ENCODE peak calls at places on chromosomes 5 and 9, in nine cellular contexts. B is SK-N-SH, I is GM23248, D is neural progenitor cell, T is PC-3, H is GM23338, Q is MM.1S, G is hepatocyte, S is HCT116. K is an unnamed sample.

GRCh38 chr9:111601237-111602018 is 2.0 kb upstream of the PTGR1 start:
- DNase-seq in B (no peak), I (peak; percentile 66), D (no peak), T (peak; percentile 64), H (no peak), Q (no peak), G (peak; percentile 57), S (no peak), K (no peak)

GRCh38 chr9:118331622-118332045 is 627.4 kb downstream of the TLR4 start:
- DNase-seq in B (no peak), I (peak; percentile 69), D (no peak), T (peak; percentile 53), H (no peak), Q (no peak), G (peak; percentile 59), S (no peak), K (no peak)

GRCh38 chr5:170641589-170642031 is 137.8 kb downstream of the KCNIP1 start:
- DNase-seq in B (no peak), I (no peak), D (no peak), T (no peak), H (no peak), Q (no peak), G (no peak), S (no peak), K (no peak)

GRCh38 chr5:135398160-135398854 is 724 bp downstream of the MACROH2A1 start:
- DNase-seq in B (peak; percentile 74), I (peak; percentile 74), D (peak; percentile 80), T (peak; percentile 65), H (peak; percentile 73), Q (peak; percentile 79), G (peak; percentile 83), S (peak; percentile 13), K (peak; percentile 70)

GRCh38 chr5:74130141-74130897 is 504.3 kb downstream of the ARHGEF28 start:
- DNase-seq in B (no peak), I (no peak), D (no peak), T (no peak), H (no peak), Q (no peak), G (no peak), S (no peak), K (no peak)

GRCh38 chr9:91423785-91424402 is at the start of gene NFIL3:
- DNase-seq in B (peak; percentile 96), I (peak; percentile 95), D (peak; percentile 92), T (peak; percentile 75), H (peak; percentile 77), Q (peak; percentile 82), G (peak; percentile 96), S (no peak), K (peak; percentile 83)

GRCh38 chr9:136711751-136712689 is at the start of gene DIPK1B:
- DNase-seq in B (peak; percentile 100), I (peak; percentile 32), D (peak; percentile 90), T (no peak), H (peak; percentile 79), Q (no peak), G (peak; percentile 75), S (no peak), K (peak; percentile 62)

GRCh38 chr5:107699425-107699824 is 28.7 kb upstream of the EFNA5 start:
- DNase-seq in B (no peak), I (no peak), D (no peak), T (no peak), H (no peak), Q (no peak), G (no peak), S (no peak), K (no peak)

GRCh38 chr9:34996181-34996904 is 6.8 kb downstream of the DNAJB5 start:
- DNase-seq in B (peak; percentile 0), I (no peak), D (no peak), T (no peak), H (no peak), Q (no peak), G (no peak), S (no peak), K (no peak)

GRCh38 chr5:143931389-143931984 is 119.5 kb downstream of the HMHB1 start:
- DNase-seq in B (no peak), I (no peak), D (peak; percentile 2), T (no peak), H (no peak), Q (no peak), G (no peak), S (no peak), K (no peak)

GRCh38 chr9:132977626-132978450 is 656 bp upstream of the GFI1B start:
- DNase-seq in B (peak; percentile 82), I (peak; percentile 68), D (peak; percentile 79), T (peak; percentile 53), H (peak; percentile 84), Q (peak; percentile 56), G (peak; percentile 78), S (peak; percentile 54), K (peak; percentile 82)

GRCh38 chr5:168211245-168211644 is 80.2 kb upstream of the WWC1 start:
- DNase-seq in B (no peak), I (no peak), D (no peak), T (no peak), H (no peak), Q (no peak), G (no peak), S (no peak), K (no peak)

GRCh38 chr5:19122923-19123322 is 865.1 kb downstream of the CDH18 start:
- DNase-seq in B (no peak), I (no peak), D (no peak), T (no peak), H (no peak), Q (no peak), G (no peak), S (no peak), K (no peak)

DNA sequence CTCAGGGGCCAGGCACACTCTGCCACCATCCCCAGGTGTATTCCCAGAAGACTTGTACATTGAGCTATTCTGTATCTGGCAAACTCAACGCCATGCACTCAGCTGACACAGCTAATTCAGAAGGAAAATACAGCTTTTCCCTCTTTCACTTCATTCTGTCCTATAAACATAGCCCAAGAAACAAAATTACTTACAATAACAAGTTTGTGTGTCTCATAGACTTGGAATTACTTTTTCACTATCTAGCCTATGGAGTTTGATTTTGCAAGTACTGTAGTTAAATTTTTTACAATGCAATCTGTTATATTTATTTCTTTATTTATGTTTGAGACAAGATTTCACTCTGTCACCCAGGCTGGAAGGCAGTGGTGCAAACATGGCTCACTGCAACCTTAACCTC is 125.1 kb upstream of the KLF9 start:
- DNase-seq in B (no peak), I (no peak), D (no peak), T (no peak), H (no peak), Q (no peak), G (no peak), S (no peak), K (no peak)
- TF ChIP-seq EZH2phosphoT487 in B (no peak), I (no peak), D (no peak), T (no peak), H (no peak), Q (no peak), G (no peak), S (no peak), K (no peak)

GRCh38 chr9:71765693-71766092 is 2.6 kb downstream of the CEMIP2 start:
- DNase-seq in B (no peak), I (peak; percentile 43), D (no peak), T (peak; percentile 62), H (no peak), Q (no peak), G (no peak), S (no peak), K (no peak)

GRCh38 chr9:71763752-71764332 is 4.5 kb downstream of the CEMIP2 start:
- DNase-seq in B (no peak), I (peak; percentile 59), D (no peak), T (peak; percentile 42), H (no peak), Q (no peak), G (no peak), S (no peak), K (no peak)

GRCh38 chr9:71766663-71767062 is 1.6 kb downstream of the CEMIP2 start:
- DNase-seq in B (no peak), I (no peak), D (no peak), T (peak; percentile 42), H (no peak), Q (no peak), G (peak; percentile 70), S (no peak), K (no peak)

GRCh38 chr9:71762900-71763653 is 5.2 kb downstream of the CEMIP2 start:
- DNase-seq in B (no peak), I (peak; percentile 83), D (no peak), T (peak; percentile 74), H (no peak), Q (no peak), G (no peak), S (no peak), K (no peak)

GRCh38 chr9:71764438-71764837 is 3.9 kb downstream of the CEMIP2 start:
- DNase-seq in B (no peak), I (no peak), D (no peak), T (no peak), H (no peak), Q (no peak), G (no peak), S (no peak), K (no peak)
- H3K4me3 ChIP-seq in B (peak overlapping the region; percentile 4), I (peak overlapping the region; percentile 100), D (peak overlapping the region; percentile 92), T (peak overlapping the region; percentile 4), H (peak overlapping the region; percentile 40), Q (no peak overlapping the region), G (no peak overlapping the region), S (no peak overlapping the region), K (no peak overlapping the region)

DNA sequence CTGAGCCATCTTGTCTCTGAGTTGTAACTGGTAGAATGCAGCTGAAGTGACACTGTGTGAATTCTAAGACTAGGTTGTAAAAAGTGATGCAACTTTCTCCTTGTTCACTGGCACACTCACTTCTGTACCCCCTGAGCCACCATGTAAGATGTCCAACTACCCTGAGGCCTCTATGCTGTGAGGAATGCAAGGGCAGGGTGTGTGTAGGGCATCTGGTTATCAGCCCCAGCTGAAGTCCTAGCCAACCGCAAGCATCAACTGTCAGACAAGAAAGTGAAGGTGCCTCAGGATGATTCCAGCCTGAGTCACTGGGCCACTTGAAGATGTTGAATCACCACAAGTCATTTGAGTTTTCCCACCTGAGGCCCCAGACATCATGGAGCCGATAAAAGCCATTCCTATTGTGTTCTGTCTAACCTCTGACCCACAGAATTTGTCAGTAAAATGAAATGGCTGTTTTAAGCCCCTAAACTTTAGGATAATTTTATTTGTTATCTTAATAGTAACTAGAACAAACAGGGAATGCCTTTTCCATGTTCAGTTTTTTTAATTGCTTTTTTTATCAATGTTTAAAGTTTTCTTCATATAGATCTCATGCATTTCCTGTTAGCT is 18.7 kb upstream of the RHOBTB3 start:
- DNase-seq in B (peak; percentile 14), I (peak; percentile 84), D (no peak), T (peak; percentile 94), H (peak; percentile 38), Q (no peak), G (peak; percentile 82), S (peak; percentile 97), K (no peak)
- TF ChIP-seq EZH2phosphoT487 in B (no peak), I (no peak), D (no peak), T (no peak), H (no peak), Q (no peak), G (no peak), S (no peak), K (no peak)

DNA sequence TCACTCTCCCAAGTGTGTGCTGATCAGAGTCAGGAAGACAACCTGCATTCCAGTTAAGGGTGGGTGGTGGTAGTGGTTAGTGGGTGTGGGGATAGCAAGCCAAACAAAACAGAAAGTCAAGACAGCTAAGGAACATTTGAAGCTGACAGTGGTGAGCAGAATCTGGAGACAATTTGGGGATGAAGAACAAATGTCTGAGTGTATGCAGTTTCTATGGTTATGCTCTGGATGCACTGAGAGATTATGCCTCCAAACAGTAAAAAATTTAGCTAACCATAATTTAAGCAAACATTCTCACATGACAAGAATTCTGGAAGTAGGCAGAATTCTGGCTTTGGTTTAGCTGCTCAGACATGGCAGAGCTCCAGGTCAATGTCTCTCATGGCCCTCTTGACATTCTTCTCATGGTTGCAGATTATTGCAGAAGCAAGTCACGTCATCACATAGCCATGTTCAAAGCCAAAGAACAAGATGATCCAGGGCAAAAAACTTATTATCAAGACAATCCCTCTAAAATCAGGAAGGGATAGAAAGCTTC is 148.7 kb downstream of the LURAP1L start:
- DNase-seq in B (no peak), I (peak; percentile 92), D (no peak), T (no peak), H (no peak), Q (no peak), G (peak; percentile 50), S (no peak), K (no peak)
- H3K4me3 ChIP-seq in B (no peak overlapping the region), I (no peak overlapping the region), D (no peak overlapping the region), T (no peak overlapping the region), H (no peak overlapping the region), Q (no peak overlapping the region), G (no peak overlapping the region), S (no peak overlapping the region), K (no peak overlapping the region)

K was measured in OCI-LY7.